ENCODE peak calls at places on chromosomes 7 and 10, in ten cellular contexts. Q is heart left ventricle; M is HT-29; U is GM06990; V is non-pigmented ciliary epithelial cell; G is stimulated activated CD4-positive, alpha-beta T cell treated with anti-CD3 and anti-CD28 coated beads, Interleukin-12 subunit alpha, Interleukin-12 subunit beta, amount 100 ng/mL, for 48 hours; L is memory B cell; X is left ventricle myocardium inferior; S is AG08396; K is activated CD4-positive, alpha-beta memory T cell treated with anti-CD3 and anti-CD28 coated beads for 36 hours. O is an unnamed sample.

GRCh38 chr7:30088362-30088761 is 46.4 kb upstream of the MTURN start:
- DNase-seq in Q (no peak), M (no peak), U (no peak), V (no peak), G (no peak), L (no peak), X (no peak), S (no peak), K (no peak), O (no peak)

GRCh38 chr10:124092270-124093075 is 925 bp downstream of the CHST15 start:
- DNase-seq in Q (peak; percentile 71), M (no peak), U (peak; percentile 34), V (no peak), G (peak; percentile 20), L (peak; percentile 83), X (peak; percentile 64), S (peak; percentile 75), K (peak; percentile 45), O (no peak)

GRCh38 chr7:22364023-22364422 is 7.1 kb upstream of the RAPGEF5 start:
- DNase-seq in Q (no peak), M (no peak), U (no peak), V (no peak), G (no peak), L (no peak), X (no peak), S (no peak), K (no peak), O (no peak)

GRCh38 chr10:129305046-129305445 is 162.0 kb upstream of the MGMT start:
- DNase-seq in Q (no peak), M (no peak), U (no peak), V (no peak), G (no peak), L (no peak), X (no peak), S (no peak), K (no peak), O (no peak)

GRCh38 chr10:484441-484924 is 205.0 kb downstream of the DIP2C start:
- DNase-seq in Q (no peak), M (no peak), U (no peak), V (no peak), G (peak; percentile 4), L (no peak), X (no peak), S (peak; percentile 63), K (peak; percentile 51), O (no peak)

GRCh38 chr10:55146032-55146431 is 345.0 kb upstream of the PCDH15 start:
- DNase-seq in Q (no peak), M (no peak), U (no peak), V (peak; percentile 64), G (no peak), L (no peak), X (no peak), S (no peak), K (no peak), O (no peak)

GRCh38 chr7:154927624-154928125 is 75.2 kb downstream of the PAXIP1 start:
- DNase-seq in Q (peak; percentile 78), M (peak; percentile 95), U (peak; percentile 35), V (peak; percentile 72), G (peak; percentile 62), L (peak; percentile 73), X (peak; percentile 45), S (peak; percentile 58), K (peak; percentile 83), O (peak; percentile 39)

GRCh38 chr7:111083423-111083822 is 7.5 kb upstream of the LRRN3 start:
- DNase-seq in Q (no peak), M (no peak), U (peak; percentile 77), V (no peak), G (peak; percentile 22), L (peak; percentile 42), X (no peak), S (no peak), K (peak; percentile 60), O (peak; percentile 88)

GRCh38 chr7:19621740-19622139 is 87.1 kb downstream of the POLR1F start:
- DNase-seq in Q (no peak), M (peak; percentile 7), U (no peak), V (peak; percentile 32), G (no peak), L (no peak), X (no peak), S (no peak), K (no peak), O (no peak)

GRCh38 chr7:79199961-79200360 is 253.5 kb downstream of the MAGI2 start:
- DNase-seq in Q (no peak), M (no peak), U (no peak), V (peak; percentile 9), G (no peak), L (no peak), X (no peak), S (peak; percentile 23), K (no peak), O (no peak)

O was measured in GM12878.